ENCODE peak calls at places on chromosomes 12 and 14, in eight cellular contexts. M is IMR-90, V is trophoblast cell, Q is neural progenitor cell, C is mammary epithelial cell, H is mesenchymal stem cell, Z is DND-41, N is HepG2. S is an unnamed sample.

GRCh38 chr14:67428501-67429031 is 16.6 kb upstream of the PLEK2 start:
- DNase-seq in C (peak; percentile 59), M (peak; percentile 75), Z (no peak), H (peak; percentile 57), N (peak; percentile 60), Q (no peak), V (peak; percentile 95), S (no peak)

GRCh38 chr14:53327716-53328115 is 174.6 kb upstream of the DDHD1 start:
- DNase-seq in V (peak; percentile 65), C (peak; percentile 93), H (peak; percentile 35), M (peak; percentile 69), Z (no peak), N (no peak), Q (no peak), S (no peak)

GRCh38 chr14:68784298-68784910 is 8.5 kb downstream of the ZFP36L1 start:
- DNase-seq in H (peak; percentile 67), M (no peak), Q (no peak), C (no peak), N (peak; percentile 99), Z (no peak), V (no peak), S (no peak)

GRCh38 chr12:121753844-121754264 is 39.6 kb downstream of the RHOF start:
- DNase-seq in M (no peak), C (no peak), N (no peak), V (no peak), Q (no peak), H (no peak), Z (no peak), S (no peak)

GRCh38 chr14:104551851-104552737 is 27.5 kb upstream of the C14orf180 start:
- DNase-seq in V (no peak), N (no peak), Z (no peak), Q (no peak), H (no peak), C (no peak), M (no peak), S (no peak)

GRCh38 chr12:51863921-51864700 is 15.6 kb upstream of the FIGNL2 start:
- DNase-seq in H (peak; percentile 65), Z (no peak), C (no peak), N (peak; percentile 35), V (no peak), Q (peak; percentile 92), M (no peak), S (no peak)

GRCh38 chr12:46446645-46447044 is 74.1 kb upstream of the SLC38A2 start:
- DNase-seq in V (no peak), M (no peak), Z (no peak), C (no peak), Q (no peak), H (peak; percentile 31), N (no peak), S (no peak)

GRCh38 chr14:53355581-53356112 is 202.5 kb upstream of the DDHD1 start:
- DNase-seq in Q (peak; percentile 89), V (no peak), H (peak; percentile 73), C (peak; percentile 65), M (peak; percentile 82), Z (peak; percentile 44), N (no peak), S (no peak)

GRCh38 chr14:94158239-94158888 is 15.8 kb upstream of the PPP4R4 start:
- DNase-seq in C (peak; percentile 39), Q (no peak), H (no peak), M (no peak), Z (no peak), N (no peak), V (no peak), S (no peak)

GRCh38 chr14:81246561-81247270 is 26.0 kb upstream of the GTF2A1 start:
- DNase-seq in N (no peak), V (no peak), M (no peak), Q (no peak), C (peak; percentile 64), H (no peak), Z (peak; percentile 91), S (no peak)

GRCh38 chr14:77511486-77512162 is 13.0 kb upstream of the ISM2 start:
- DNase-seq in H (no peak), C (no peak), Q (no peak), Z (no peak), M (no peak), N (no peak), V (peak; percentile 26), S (no peak)

GRCh38 chr12:47860279-47860841 is 40.7 kb upstream of the HDAC7 start:
- DNase-seq in Z (no peak), N (no peak), C (no peak), M (no peak), Q (no peak), H (no peak), V (no peak), S (no peak)

GRCh38 chr12:88400302-88400701 is 180.0 kb downstream of the KITLG start:
- DNase-seq in N (no peak), V (no peak), Q (no peak), Z (no peak), H (no peak), C (no peak), M (no peak), S (no peak)

GRCh38 chr14:77682158-77682553 is 25.7 kb downstream of the ALKBH1 start:
- DNase-seq in N (peak; percentile 27), Q (no peak), H (peak; percentile 62), V (no peak), Z (no peak), C (peak; percentile 60), M (peak; percentile 65), S (no peak)

GRCh38 chr12:67019070-67019469 is 250.1 kb upstream of the CAND1 start:
- DNase-seq in V (peak; percentile 14), M (no peak), Q (peak; percentile 17), N (no peak), H (no peak), Z (no peak), C (peak; percentile 23), S (no peak)

GRCh38 chr12:47370421-47370820 is 290.7 kb upstream of the AMIGO2 start:
- DNase-seq in H (no peak), Q (no peak), N (no peak), V (peak; percentile 46), C (no peak), M (no peak), Z (no peak), S (no peak)

GRCh38 chr12:104519190-104519857 is 62.6 kb downstream of the CHST11 start:
- DNase-seq in Z (peak; percentile 27), M (no peak), V (no peak), C (no peak), Q (no peak), N (no peak), H (no peak), S (no peak)

GRCh38 chr12:120361506-120362208 is 7.3 kb downstream of the MSI1 start:
- DNase-seq in Q (peak; percentile 100), N (no peak), H (peak; percentile 82), C (no peak), V (peak; percentile 75), M (peak; percentile 34), Z (no peak), S (no peak)

GRCh38 chr14:51533877-51534553 is 117.7 kb upstream of the FRMD6 start:
- DNase-seq in M (no peak), N (no peak), Q (no peak), V (peak; percentile 71), Z (no peak), C (peak; percentile 46), H (no peak), S (no peak)
- H3K27ac ChIP-seq in M (no peak overlapping the region), N (peak overlapping the region; percentile 41), Q (no peak overlapping the region), V (peak overlapping the region; percentile 94), Z (no peak overlapping the region), C (peak overlapping the region; percentile 96), H (peak overlapping the region; percentile 68), S (no peak overlapping the region)

DNA sequence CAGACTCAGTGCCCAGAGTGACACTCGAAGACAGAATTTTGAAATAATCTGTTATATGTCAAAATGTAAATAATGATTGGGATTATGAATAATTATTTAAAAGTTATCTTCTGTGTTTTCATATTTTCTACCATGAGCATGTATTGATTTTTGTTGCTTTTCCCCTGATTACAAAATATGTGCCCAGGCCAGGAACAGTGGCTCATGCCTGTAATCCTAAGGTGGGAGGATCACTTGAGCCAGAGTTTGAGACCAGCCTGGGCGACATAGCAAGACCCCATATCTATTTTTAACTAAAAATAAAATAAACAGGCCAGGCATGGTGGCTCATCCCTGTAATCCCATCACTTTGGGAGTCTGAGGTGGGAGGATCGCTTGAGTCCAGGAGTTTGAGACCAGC is 13.5 kb downstream of the PSMA6 start:
- DNase-seq in Q (no peak), H (no peak), N (no peak), C (no peak), V (no peak), Z (no peak), M (no peak), S (no peak)
- H3K36me3 ChIP-seq in Q (peaks cover 11% of the 10 kb centered on the region), H (peaks cover 24% of the 10 kb centered on the region), N (peaks cover 32% of the 10 kb centered on the region), C (peaks cover 17% of the 10 kb centered on the region), V (peaks cover 21% of the 10 kb centered on the region), Z (peaks cover 83% of the 10 kb centered on the region), M (peaks cover 15% of the 10 kb centered on the region), S (peaks cover 45% of the 10 kb centered on the region)

GRCh38 chr14:32727827-32728226 is 210.9 kb upstream of the NPAS3 start:
- DNase-seq in Z (no peak), Q (no peak), H (no peak), N (peak; percentile 35), V (no peak), C (no peak), M (no peak), S (no peak)

GRCh38 chr14:32722631-32723183 is 216.0 kb upstream of the NPAS3 start:
- DNase-seq in Z (no peak), M (no peak), V (no peak), C (no peak), Q (no peak), N (no peak), H (no peak), S (no peak)

GRCh38 chr14:32726516-32726915 is 212.2 kb upstream of the NPAS3 start:
- DNase-seq in N (no peak), Q (no peak), Z (no peak), H (no peak), C (no peak), V (no peak), M (no peak), S (no peak)

GRCh38 chr14:32728526-32728925 is 210.2 kb upstream of the NPAS3 start:
- DNase-seq in C (no peak), H (no peak), M (no peak), Q (no peak), N (no peak), V (no peak), Z (no peak), S (no peak)

DNA sequence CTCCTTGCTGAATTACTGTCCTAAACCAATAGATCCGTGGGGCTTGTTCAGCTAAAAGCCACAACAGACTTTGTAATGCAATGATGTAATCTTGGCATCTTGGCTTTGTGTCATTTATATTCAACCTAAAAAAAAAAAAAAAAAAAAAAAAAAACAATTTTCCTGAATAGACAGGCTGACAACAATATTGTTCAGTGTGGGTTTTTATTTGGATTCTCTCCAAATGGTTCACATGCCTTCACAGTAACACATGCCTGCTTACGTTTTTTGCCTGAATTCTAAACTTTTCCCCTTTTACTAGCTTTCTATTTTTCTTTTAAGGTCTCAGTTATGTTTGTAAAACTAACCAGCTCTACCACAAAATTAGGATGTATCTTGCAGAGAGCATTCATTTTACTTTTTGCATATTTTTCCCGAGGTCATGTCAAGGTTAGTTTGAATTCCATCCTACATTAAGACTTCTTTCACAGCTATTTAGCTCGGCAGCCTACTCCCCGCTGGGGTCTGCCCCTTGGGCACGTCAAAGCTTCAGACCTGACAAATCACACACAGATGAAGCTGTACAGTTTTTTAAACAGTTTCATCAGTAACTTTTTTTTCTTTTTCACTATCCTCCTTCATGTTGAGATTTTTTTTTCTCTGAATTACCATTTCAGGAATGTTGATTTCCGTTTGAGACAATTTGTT is 213.7 kb upstream of the NPAS3 start:
- DNase-seq in H (peak; percentile 46), C (peak; percentile 40), V (no peak), M (peak; percentile 28), Q (no peak), N (no peak), Z (no peak), S (no peak)
- H3K4me2 ChIP-seq in H (peak overlapping the region; percentile 87), C (peak overlapping the region; percentile 65), V (no peak overlapping the region), M (peak overlapping the region; percentile 41), Q (no peak overlapping the region), N (no peak overlapping the region), Z (no peak overlapping the region), S (no peak overlapping the region)

GRCh38 chr12:49680075-49680474 is 27.1 kb downstream of the FMNL3 start:
- DNase-seq in M (no peak), C (no peak), N (no peak), V (no peak), H (no peak), Q (no peak), Z (no peak), S (no peak)
- H3K27ac ChIP-seq in M (no peak overlapping the region), C (no peak overlapping the region), N (no peak overlapping the region), V (no peak overlapping the region), H (no peak overlapping the region), Q (no peak overlapping the region), Z (no peak overlapping the region), S (no peak overlapping the region)